ENCODE peak calls at places on chromosomes 7 and 10, in seven cellular contexts. F is transverse colon, J is spleen, C is IMR-90, S is stomach, B is esophagus muscularis mucosa, Z is body of pancreas. R is an unnamed sample.

GRCh38 chr7:122397381-122397780 is 92.8 kb upstream of the FEZF1 start:
- DNase-seq in C (no peak), B (no peak), S (no peak), Z (no peak), J (no peak), F (no peak), R (no peak)

GRCh38 chr10:88165849-88166271 is 302.4 kb downstream of the PTEN start:
- DNase-seq in C (peak; percentile 36), F (no peak), J (no peak), B (no peak), S (no peak), Z (no peak), R (no peak)

GRCh38 chr10:6328708-6329423 is 126.1 kb downstream of the PFKFB3 start:
- DNase-seq in C (no peak), J (no peak), S (no peak), B (no peak), F (no peak), Z (peak; percentile 38), R (no peak)

GRCh38 chr7:50660830-50661175 is 95.6 kb upstream of the DDC start:
- DNase-seq in S (no peak), B (no peak), F (no peak), J (no peak), Z (no peak), C (no peak), R (no peak)

GRCh38 chr10:23343591-23344225 is 889 bp downstream of the C10orf67 start:
- DNase-seq in S (peak; percentile 52), Z (peak; percentile 57), J (peak; percentile 82), C (peak; percentile 30), B (peak; percentile 88), F (peak; percentile 43), R (no peak)

GRCh38 chr10:103053659-103054581 is 135.8 kb downstream of the CNNM2 start:
- DNase-seq in B (no peak), F (peak; percentile 51), C (peak; percentile 88), S (peak; percentile 50), J (peak; percentile 82), Z (peak; percentile 63), R (peak; percentile 79)

GRCh38 chr10:117250409-117250808 is 9.5 kb downstream of the SLC18A2 start:
- DNase-seq in B (no peak), S (no peak), Z (no peak), J (no peak), F (no peak), C (no peak), R (no peak)

GRCh38 chr10:31602541-31603244 is 283.7 kb downstream of the ZEB1 start:
- DNase-seq in C (peak; percentile 73), B (peak; percentile 95), Z (peak; percentile 87), S (peak; percentile 54), F (peak; percentile 58), J (peak; percentile 81), R (peak; percentile 13)

GRCh38 chr7:16684935-16685334 is 39.0 kb downstream of the BZW2 start:
- DNase-seq in J (no peak), F (no peak), B (no peak), S (no peak), Z (no peak), C (no peak), R (peak; percentile 20)

GRCh38 chr7:134991469-134992339 is 5.4 kb downstream of the AGBL3 start:
- DNase-seq in F (no peak), B (no peak), C (no peak), J (no peak), Z (peak; percentile 36), S (no peak), R (no peak)

GRCh38 chr7:134988161-134988560 is 1.9 kb downstream of the AGBL3 start:
- DNase-seq in Z (no peak), C (no peak), S (no peak), J (no peak), F (no peak), B (no peak), R (no peak)

GRCh38 chr7:134985894-134986362 is 380 bp upstream of the AGBL3 start:
- DNase-seq in F (no peak), J (no peak), Z (no peak), S (no peak), B (no peak), C (no peak), R (no peak)

DNA sequence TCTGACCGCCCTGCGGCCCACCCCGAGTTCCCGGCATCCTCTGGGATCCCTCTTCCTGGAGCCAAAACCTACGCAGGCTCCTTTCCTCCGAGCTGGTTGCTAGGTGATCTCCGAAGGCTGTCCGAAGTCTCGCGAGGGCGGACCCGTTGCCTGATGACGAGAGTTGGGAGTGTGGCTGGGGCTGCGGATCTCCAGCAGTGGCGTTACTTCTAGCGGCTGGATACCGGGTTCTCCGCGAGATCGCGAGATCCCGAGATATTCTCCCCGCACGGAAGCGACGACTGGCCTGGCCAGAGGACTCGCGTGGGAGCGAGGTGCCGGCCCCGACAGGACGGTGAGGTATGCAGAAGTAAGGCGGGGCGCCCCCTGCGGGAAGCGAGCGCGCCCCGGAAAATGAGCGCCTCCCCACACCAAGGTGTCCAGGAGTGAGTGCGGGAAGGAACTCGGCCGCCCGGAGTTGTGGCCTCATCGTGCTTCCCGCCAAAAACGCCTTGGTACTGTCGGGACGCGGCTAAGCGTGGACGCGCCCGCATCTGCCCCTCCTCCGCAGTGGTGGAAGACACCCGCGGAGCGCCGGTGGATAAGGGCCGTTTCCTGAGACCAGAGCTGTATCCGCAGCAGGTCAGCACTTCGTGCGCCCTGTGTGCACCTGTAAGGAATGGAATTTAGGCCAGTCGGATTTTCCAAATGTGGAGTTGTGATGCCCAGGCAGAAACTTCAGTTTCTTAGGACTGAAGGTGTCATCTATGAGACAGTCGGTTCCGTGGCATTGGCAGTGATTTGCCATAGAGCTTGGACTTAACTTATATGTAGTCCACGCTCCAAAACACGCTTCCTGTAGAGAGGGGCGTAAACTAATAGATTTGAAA is at the start of gene AGBL3:
- DNase-seq in F (peak; percentile 96), Z (peak; percentile 98), J (peak; percentile 98), S (peak; percentile 95), B (peak; percentile 99), C (peak; percentile 94), R (peak; percentile 93)
- TF ChIP-seq POLR2A in F (peak; percentile 55), Z (peak; percentile 92), J (no peak), S (no peak), B (no peak), C (no peak), R (peak; percentile 60)

GRCh38 chr10:91164520-91165065 is 55.9 kb upstream of the PCGF5 start:
- DNase-seq in S (no peak), F (no peak), B (no peak), J (no peak), C (peak; percentile 56), Z (no peak), R (peak; percentile 8)

GRCh38 chr10:91163709-91164474 is 56.6 kb upstream of the PCGF5 start:
- DNase-seq in Z (peak; percentile 81), J (peak; percentile 89), F (peak; percentile 79), C (peak; percentile 93), S (peak; percentile 75), B (no peak), R (peak; percentile 83)

GRCh38 chr10:91162495-91163268 is 57.8 kb upstream of the PCGF5 start:
- DNase-seq in S (peak; percentile 82), Z (peak; percentile 89), B (no peak), F (peak; percentile 79), C (peak; percentile 40), J (peak; percentile 95), R (peak; percentile 77)

GRCh38 chr10:91162050-91162494 is 58.4 kb upstream of the PCGF5 start:
- DNase-seq in F (no peak), J (no peak), Z (peak; percentile 8), S (no peak), B (no peak), C (peak; percentile 46), R (peak; percentile 74)

GRCh38 chr10:91163269-91163708 is 57.2 kb upstream of the PCGF5 start:
- DNase-seq in J (peak; percentile 95), C (peak; percentile 62), S (peak; percentile 61), B (no peak), Z (peak; percentile 68), F (peak; percentile 72), R (peak; percentile 69)
- TF ChIP-seq POLR2A in J (no peak), C (peak; percentile 91), S (no peak), B (no peak), Z (peak; percentile 68), F (peak; percentile 57), R (no peak)

DNA sequence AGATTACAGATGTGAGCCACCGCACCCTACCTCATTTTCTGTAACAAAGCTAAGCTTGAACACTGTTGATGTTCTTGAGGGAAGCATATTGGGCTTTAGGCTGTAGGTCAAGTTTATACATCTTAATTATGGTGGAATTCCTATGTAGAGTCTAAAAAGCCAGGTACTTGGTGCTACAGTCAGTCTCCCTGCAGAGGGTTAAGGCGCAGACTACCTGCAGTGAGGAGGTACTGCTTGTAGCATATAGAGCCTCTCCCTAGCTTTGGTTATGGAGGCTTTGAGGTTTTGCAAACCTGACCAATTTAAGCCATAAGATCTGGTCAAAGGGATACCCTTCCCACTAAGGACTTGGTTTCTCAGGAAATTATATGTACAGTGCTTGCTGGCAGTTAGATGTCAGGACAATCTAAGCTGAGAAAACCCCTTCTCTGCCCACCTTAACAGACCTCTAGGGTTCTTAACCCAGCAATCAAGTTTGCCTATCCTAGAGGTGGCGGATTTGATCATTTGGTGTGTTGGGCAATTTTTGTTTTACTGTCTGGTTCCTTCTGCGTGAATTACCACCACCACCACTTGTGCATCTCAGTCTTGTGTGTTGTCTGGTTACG is 6.0 kb downstream of the PPIA start:
- DNase-seq in J (no peak), C (no peak), B (no peak), S (no peak), Z (no peak), F (no peak), R (no peak)
- TF ChIP-seq POLR2A in J (no peak), C (no peak), B (no peak), S (no peak), Z (no peak), F (no peak), R (peak; percentile 31)

GRCh38 chr7:130903358-130903974 is 169.5 kb upstream of the KLF14 start:
- DNase-seq in Z (peak; percentile 46), J (no peak), C (peak; percentile 98), F (no peak), B (no peak), S (no peak), R (peak; percentile 9)
- TF ChIP-seq POLR2A in Z (no peak), J (no peak), C (no peak), F (no peak), B (no peak), S (no peak), R (no peak)

DNA sequence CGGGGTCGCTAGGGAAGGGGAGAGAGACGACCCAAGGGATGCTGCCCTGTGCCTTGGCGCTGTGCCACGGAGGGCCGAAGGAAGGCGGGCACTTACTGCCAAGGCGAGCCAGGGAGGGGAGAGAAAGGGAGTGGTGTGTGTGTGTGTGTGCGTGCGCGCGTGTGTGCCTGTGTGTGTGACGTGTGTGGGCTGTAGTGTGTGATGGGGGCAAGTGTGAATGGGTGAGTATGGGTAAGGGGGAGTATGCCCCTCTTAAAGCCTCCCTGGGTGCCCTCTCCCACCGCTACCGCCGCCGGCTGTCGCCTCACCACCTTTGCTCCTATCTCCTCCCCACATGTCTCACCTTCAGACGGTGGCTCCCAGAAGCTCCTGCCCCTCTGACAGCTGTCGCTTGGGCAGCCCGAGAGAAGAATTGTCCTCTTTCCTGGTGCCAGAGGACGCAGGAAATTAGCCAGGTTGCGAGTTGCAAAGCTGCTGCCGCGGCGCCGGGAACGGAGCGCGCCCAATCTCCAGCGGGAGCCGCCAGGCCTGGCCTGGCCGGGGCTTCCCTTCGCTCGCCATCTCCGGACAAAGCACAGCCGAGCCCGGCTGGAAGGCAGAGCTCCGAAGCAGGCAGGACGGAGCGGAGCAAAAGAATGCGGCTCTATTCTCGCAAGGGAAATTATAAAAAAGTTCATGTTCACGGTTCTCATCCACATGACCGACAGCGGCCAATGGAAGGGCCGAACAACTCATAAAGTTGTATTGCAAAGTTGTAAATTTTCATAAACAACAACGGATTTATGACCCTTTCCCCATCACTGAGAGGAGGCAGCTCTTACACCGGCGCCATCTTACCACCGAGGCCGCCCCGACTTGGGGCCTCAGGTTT is at the start of gene HOXA3:
- DNase-seq in J (peak; percentile 76), F (peak; percentile 84), Z (peak; percentile 1), B (no peak), S (peak; percentile 26), C (peak; percentile 59), R (no peak)
- TF ChIP-seq POLR2A in J (no peak), F (peak; percentile 96), Z (no peak), B (no peak), S (no peak), C (peak; percentile 42), R (no peak)